ENCODE peak calls at places on chromosomes 1 and 21, in five cellular contexts. One of them, this sample, is unnamed.

GRCh38 chr1:22870201-22870871 is 102.3 kb downstream of the LACTBL1 start:
- DNase-seq in CD4-positive, CD25-positive, alpha-beta regulatory T cell: no peak
- DNase-seq in H1: no peak
- DNase-seq in coronary artery: no peak
- DNase-seq in psoas muscle: no peak
- DNase-seq in this sample: no peak

GRCh38 chr1:78490861-78491310 is at the start of gene PTGFR:
- DNase-seq in CD4-positive, CD25-positive, alpha-beta regulatory T cell: no peak
- DNase-seq in H1: no peak
- DNase-seq in coronary artery: no peak
- DNase-seq in psoas muscle: peak; percentile 55
- DNase-seq in this sample: peak; percentile 39

GRCh38 chr1:52424238-52424637 is 19.8 kb downstream of the PRPF38A start:
- DNase-seq in CD4-positive, CD25-positive, alpha-beta regulatory T cell: peak; percentile 71
- DNase-seq in H1: no peak
- DNase-seq in coronary artery: no peak
- DNase-seq in psoas muscle: no peak
- DNase-seq in this sample: no peak

GRCh38 chr1:96971849-96972602 is 250.4 kb downstream of the PTBP2 start:
- DNase-seq in CD4-positive, CD25-positive, alpha-beta regulatory T cell: no peak
- DNase-seq in H1: no peak
- DNase-seq in coronary artery: no peak
- DNase-seq in psoas muscle: no peak
- DNase-seq in this sample: no peak

GRCh38 chr21:42160111-42160949 is 58.6 kb upstream of the ABCG1 start:
- DNase-seq in CD4-positive, CD25-positive, alpha-beta regulatory T cell: no peak
- DNase-seq in H1: no peak
- DNase-seq in coronary artery: no peak
- DNase-seq in psoas muscle: no peak
- DNase-seq in this sample: no peak

GRCh38 chr1:38068980-38069340 is 22.4 kb upstream of the POU3F1 start:
- DNase-seq in CD4-positive, CD25-positive, alpha-beta regulatory T cell: no peak
- DNase-seq in H1: no peak
- DNase-seq in coronary artery: no peak
- DNase-seq in psoas muscle: no peak
- DNase-seq in this sample: no peak

GRCh38 chr1:204532832-204533231 is 16.6 kb downstream of the MDM4 start:
- DNase-seq in CD4-positive, CD25-positive, alpha-beta regulatory T cell: no peak
- DNase-seq in H1: no peak
- DNase-seq in coronary artery: no peak
- DNase-seq in psoas muscle: no peak
- DNase-seq in this sample: no peak

GRCh38 chr1:9010781-9011323 is 15.4 kb downstream of the SLC2A7 start:
- DNase-seq in CD4-positive, CD25-positive, alpha-beta regulatory T cell: no peak
- DNase-seq in H1: no peak
- DNase-seq in coronary artery: no peak
- DNase-seq in psoas muscle: no peak
- DNase-seq in this sample: no peak

GRCh38 chr1:227759345-227760300 is 24.4 kb downstream of the SNAP47 start:
- DNase-seq in CD4-positive, CD25-positive, alpha-beta regulatory T cell: no peak
- DNase-seq in H1: no peak
- DNase-seq in coronary artery: no peak
- DNase-seq in psoas muscle: peak; percentile 89
- DNase-seq in this sample: peak; percentile 94

GRCh38 chr1:918353-918752 is 5.4 kb upstream of the SAMD11 start:
- DNase-seq in CD4-positive, CD25-positive, alpha-beta regulatory T cell: no peak
- DNase-seq in H1: no peak
- DNase-seq in coronary artery: no peak
- DNase-seq in psoas muscle: peak; percentile 33
- DNase-seq in this sample: no peak

GRCh38 chr21:26845066-26845749 is at the start of gene ADAMTS1:
- DNase-seq in CD4-positive, CD25-positive, alpha-beta regulatory T cell: no peak
- DNase-seq in H1: peak; percentile 68
- DNase-seq in coronary artery: peak; percentile 98
- DNase-seq in psoas muscle: peak; percentile 97
- DNase-seq in this sample: peak; percentile 50

GRCh38 chr1:224726783-224727182 is 110.7 kb downstream of the CNIH3 start:
- DNase-seq in CD4-positive, CD25-positive, alpha-beta regulatory T cell: no peak
- DNase-seq in H1: no peak
- DNase-seq in coronary artery: no peak
- DNase-seq in psoas muscle: no peak
- DNase-seq in this sample: peak; percentile 53

DNA sequence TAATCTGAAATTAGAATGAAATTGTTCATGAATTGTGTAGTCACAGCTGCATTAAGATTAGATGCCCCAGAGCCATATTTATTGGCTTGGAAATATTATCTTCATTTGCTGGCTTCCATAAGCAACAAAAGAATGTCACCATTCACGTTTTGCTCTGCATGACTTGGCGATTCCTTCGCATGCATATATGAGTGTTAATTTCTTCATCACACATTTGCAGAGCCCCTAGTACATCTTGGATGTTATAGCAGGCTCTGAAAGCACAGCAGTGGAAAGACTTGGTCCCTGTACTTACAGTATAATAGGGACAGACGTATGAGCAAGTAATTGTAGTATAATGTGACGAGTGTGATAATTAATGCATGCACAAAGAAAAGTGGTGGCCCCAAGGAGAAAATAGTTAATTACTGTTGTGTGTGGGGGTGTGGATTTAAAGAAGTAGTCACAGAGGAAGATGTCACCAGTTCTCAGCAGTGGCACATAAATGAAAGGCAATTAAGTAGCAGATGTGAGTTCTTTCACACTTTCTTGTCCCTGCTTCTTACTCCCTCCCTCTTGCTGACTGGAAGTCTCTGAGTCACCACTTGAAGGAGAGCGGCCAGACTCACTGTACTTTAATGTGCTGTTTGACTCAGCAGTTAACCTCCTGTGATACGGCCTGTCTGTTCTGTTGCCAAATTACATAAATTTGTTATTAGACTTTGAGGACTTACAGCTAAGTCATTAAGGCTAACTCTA is 21.0 kb downstream of the S100A10 start:
- DNase-seq in CD4-positive, CD25-positive, alpha-beta regulatory T cell: peak; percentile 49
- DNase-seq in H1: no peak
- DNase-seq in coronary artery: no peak
- DNase-seq in psoas muscle: no peak
- DNase-seq in this sample: peak; percentile 86
- H3K27ac ChIP-seq in CD4-positive, CD25-positive, alpha-beta regulatory T cell: no peak overlapping the region
- H3K27ac ChIP-seq in H1: no peak overlapping the region
- H3K27ac ChIP-seq in coronary artery: no peak overlapping the region
- H3K27ac ChIP-seq in psoas muscle: no peak overlapping the region
- H3K27ac ChIP-seq in this sample: peak overlapping the region; percentile 66

GRCh38 chr1:171816300-171816901 is 24.9 kb upstream of the DNM3 start:
- DNase-seq in CD4-positive, CD25-positive, alpha-beta regulatory T cell: no peak
- DNase-seq in H1: no peak
- DNase-seq in coronary artery: no peak
- DNase-seq in psoas muscle: no peak
- DNase-seq in this sample: no peak

GRCh38 chr1:171814692-171815091 is 26.6 kb upstream of the DNM3 start:
- DNase-seq in CD4-positive, CD25-positive, alpha-beta regulatory T cell: no peak
- DNase-seq in H1: no peak
- DNase-seq in coronary artery: no peak
- DNase-seq in psoas muscle: no peak
- DNase-seq in this sample: no peak

GRCh38 chr1:171819946-171820345 is 21.4 kb upstream of the DNM3 start:
- DNase-seq in CD4-positive, CD25-positive, alpha-beta regulatory T cell: no peak
- DNase-seq in H1: no peak
- DNase-seq in coronary artery: no peak
- DNase-seq in psoas muscle: no peak
- DNase-seq in this sample: no peak

GRCh38 chr1:171817511-171818265 is 23.6 kb upstream of the DNM3 start:
- DNase-seq in CD4-positive, CD25-positive, alpha-beta regulatory T cell: peak; percentile 73
- DNase-seq in H1: no peak
- DNase-seq in coronary artery: no peak
- DNase-seq in psoas muscle: no peak
- DNase-seq in this sample: peak; percentile 86
- H3K27ac ChIP-seq in CD4-positive, CD25-positive, alpha-beta regulatory T cell: no peak overlapping the region
- H3K27ac ChIP-seq in H1: no peak overlapping the region
- H3K27ac ChIP-seq in coronary artery: no peak overlapping the region
- H3K27ac ChIP-seq in psoas muscle: peak overlapping the region; percentile 69
- H3K27ac ChIP-seq in this sample: no peak overlapping the region

GRCh38 chr21:33383056-33383888 is 19.9 kb upstream of the IFNGR2 start:
- DNase-seq in CD4-positive, CD25-positive, alpha-beta regulatory T cell: peak; percentile 88
- DNase-seq in H1: no peak
- DNase-seq in coronary artery: peak; percentile 80
- DNase-seq in psoas muscle: peak; percentile 65
- DNase-seq in this sample: peak; percentile 73

GRCh38 chr21:33378081-33378480 is 25.1 kb upstream of the IFNGR2 start:
- DNase-seq in CD4-positive, CD25-positive, alpha-beta regulatory T cell: no peak
- DNase-seq in H1: no peak
- DNase-seq in coronary artery: no peak
- DNase-seq in psoas muscle: no peak
- DNase-seq in this sample: no peak

GRCh38 chr21:33384851-33385331 is 18.3 kb upstream of the IFNGR2 start:
- DNase-seq in CD4-positive, CD25-positive, alpha-beta regulatory T cell: peak; percentile 87
- DNase-seq in H1: no peak
- DNase-seq in coronary artery: no peak
- DNase-seq in psoas muscle: no peak
- DNase-seq in this sample: no peak

GRCh38 chr21:33377221-33377620 is 26.0 kb upstream of the IFNGR2 start:
- DNase-seq in CD4-positive, CD25-positive, alpha-beta regulatory T cell: no peak
- DNase-seq in H1: no peak
- DNase-seq in coronary artery: no peak
- DNase-seq in psoas muscle: no peak
- DNase-seq in this sample: no peak

GRCh38 chr21:33380483-33380998 is 22.7 kb upstream of the IFNGR2 start:
- DNase-seq in CD4-positive, CD25-positive, alpha-beta regulatory T cell: peak; percentile 96
- DNase-seq in H1: peak; percentile 41
- DNase-seq in coronary artery: peak; percentile 97
- DNase-seq in psoas muscle: peak; percentile 93
- DNase-seq in this sample: peak; percentile 87
- H3K27ac ChIP-seq in CD4-positive, CD25-positive, alpha-beta regulatory T cell: peak overlapping the region; percentile 82
- H3K27ac ChIP-seq in H1: no peak overlapping the region
- H3K27ac ChIP-seq in coronary artery: peak overlapping the region; percentile 72
- H3K27ac ChIP-seq in psoas muscle: peak overlapping the region; percentile 74
- H3K27ac ChIP-seq in this sample: peak overlapping the region; percentile 99

GRCh38 chr1:200665851-200666250 is 3.9 kb downstream of the DDX59 start:
- DNase-seq in CD4-positive, CD25-positive, alpha-beta regulatory T cell: no peak
- DNase-seq in H1: no peak
- DNase-seq in coronary artery: no peak
- DNase-seq in psoas muscle: no peak
- DNase-seq in this sample: no peak
- H3K27ac ChIP-seq in CD4-positive, CD25-positive, alpha-beta regulatory T cell: no peak overlapping the region
- H3K27ac ChIP-seq in H1: no peak overlapping the region
- H3K27ac ChIP-seq in coronary artery: peak overlapping the region; percentile 30
- H3K27ac ChIP-seq in psoas muscle: peak overlapping the region; percentile 25
- H3K27ac ChIP-seq in this sample: no peak overlapping the region